ENCODE peak calls at places on chromosomes 13 and 19, in nine cellular contexts. W is breast epithelium, U is A549, B is K562, N is gastrocnemius medialis, T is esophagus squamous epithelium, O is NB4, X is Peyer's patch, S is IMR-90. D is an unnamed sample.

GRCh38 chr13:105630411-105630810 is 905.1 kb downstream of the EFNB2 start:
- DNase-seq in W (no peak), U (no peak), B (no peak), N (no peak), T (no peak), O (no peak), X (no peak), S (no peak), D (no peak)

GRCh38 chr19:30649934-30650614 is 277.9 kb downstream of the ZNF536 start:
- DNase-seq in W (no peak), U (peak), B (peak), N (no peak), T (no peak), O (peak), X (no peak), S (peak), D (no peak)

GRCh38 chr13:72126424-72126823 is 259.4 kb upstream of the DACH1 start:
- DNase-seq in W (no peak), U (no peak), B (no peak), N (no peak), T (no peak), O (no peak), X (no peak), S (no peak), D (no peak)

GRCh38 chr13:44294868-44295267 is 78.8 kb upstream of the SERP2 start:
- DNase-seq in W (no peak), U (no peak), B (no peak), N (no peak), T (no peak), O (peak), X (no peak), S (no peak), D (no peak)

GRCh38 chr19:6723108-6723618 is 2.7 kb upstream of the C3 start:
- DNase-seq in W (no peak), U (peak), B (no peak), N (no peak), T (no peak), O (peak), X (no peak), S (peak), D (no peak)

GRCh38 chr19:28836366-28836765 is 376.6 kb downstream of the UQCRFS1 start:
- DNase-seq in W (no peak), U (no peak), B (no peak), N (no peak), T (no peak), O (no peak), X (no peak), S (no peak), D (no peak)

GRCh38 chr19:57642396-57643046 is 9.6 kb downstream of the ZNF211 start:
- DNase-seq in W (no peak), U (no peak), B (no peak), N (no peak), T (no peak), O (no peak), X (no peak), S (no peak), D (no peak)

GRCh38 chr19:2288010-2288742 is 6.2 kb upstream of the PEAK3 start:
- DNase-seq in W (no peak), U (no peak), B (no peak), N (no peak), T (no peak), O (no peak), X (no peak), S (no peak), D (no peak)

GRCh38 chr13:49062297-49062896 is 86.7 kb downstream of the FNDC3A start:
- DNase-seq in W (no peak), U (no peak), B (peak), N (no peak), T (no peak), O (peak), X (no peak), S (peak), D (no peak)

GRCh38 chr19:35040826-35041547 is 534 bp upstream of the HPN start:
- DNase-seq in W (peak), U (no peak), B (peak), N (peak), T (peak), O (no peak), X (peak), S (no peak), D (peak)

GRCh38 chr19:32224371-32225244 is 120.8 kb upstream of the ZNF507 start:
- DNase-seq in W (no peak), U (peak), B (peak), N (peak), T (no peak), O (peak), X (peak), S (peak), D (peak)

GRCh38 chr19:33293255-33294057 is 8.9 kb downstream of the CEBPA start:
- DNase-seq in W (no peak), U (peak), B (peak), N (peak), T (no peak), O (peak), X (peak), S (peak), D (no peak)

GRCh38 chr13:97278395-97279078 is 56.4 kb downstream of the MBNL2 start:
- DNase-seq in W (no peak), U (no peak), B (no peak), N (no peak), T (no peak), O (no peak), X (no peak), S (no peak), D (no peak)

GRCh38 chr19:3969435-3970312 is 1.2 kb downstream of the DAPK3 start:
- DNase-seq in W (no peak), U (peak), B (peak), N (peak), T (no peak), O (no peak), X (no peak), S (peak), D (no peak)

GRCh38 chr19:13022111-13022858 is 27.0 kb downstream of the NFIX start:
- DNase-seq in W (no peak), U (no peak), B (no peak), N (peak), T (no peak), O (no peak), X (no peak), S (peak), D (no peak)

GRCh38 chr19:29588095-29588494 is 18.0 kb upstream of the POP4 start:
- DNase-seq in W (no peak), U (no peak), B (no peak), N (no peak), T (no peak), O (no peak), X (no peak), S (no peak), D (no peak)

GRCh38 chr13:71240906-71241305 is 626.1 kb downstream of the DACH1 start:
- DNase-seq in W (no peak), U (no peak), B (no peak), N (no peak), T (no peak), O (peak), X (no peak), S (no peak), D (no peak)

GRCh38 chr19:58407658-58408151 is 744 bp upstream of the ZNF584 start:
- DNase-seq in W (no peak), U (no peak), B (peak), N (no peak), T (no peak), O (no peak), X (no peak), S (peak), D (no peak)

GRCh38 chr13:76609643-76610042 is 276.6 kb downstream of the KCTD12 start:
- DNase-seq in W (no peak), U (no peak), B (no peak), N (no peak), T (no peak), O (no peak), X (no peak), S (no peak), D (no peak)

GRCh38 chr19:39277598-39277997 is 9.4 kb downstream of the IFNL2 start:
- DNase-seq in W (no peak), U (peak), B (no peak), N (no peak), T (no peak), O (no peak), X (peak), S (no peak), D (no peak)

GRCh38 chr13:39405107-39405506 is 197.9 kb downstream of the LHFPL6 start:
- DNase-seq in W (no peak), U (no peak), B (no peak), N (no peak), T (no peak), O (no peak), X (no peak), S (peak), D (no peak)

GRCh38 chr13:27619093-27619705 is 1.1 kb downstream of the LNX2 start:
- DNase-seq in W (no peak), U (no peak), B (no peak), N (no peak), T (no peak), O (peak), X (no peak), S (peak), D (no peak)

GRCh38 chr19:9187191-9187590 is 8.4 kb downstream of the OR7D2 start:
- DNase-seq in W (no peak), U (no peak), B (no peak), N (no peak), T (no peak), O (no peak), X (no peak), S (no peak), D (no peak)

GRCh38 chr19:9178901-9179300 is at the start of gene OR7D2:
- DNase-seq in W (no peak), U (no peak), B (no peak), N (no peak), T (no peak), O (no peak), X (no peak), S (peak), D (no peak)

GRCh38 chr19:9183000-9183399 is 4.2 kb downstream of the OR7D2 start:
- DNase-seq in W (no peak), U (no peak), B (no peak), N (no peak), T (no peak), O (no peak), X (no peak), S (no peak), D (no peak)
- TF ChIP-seq CTCF in W (no peak), U (no peak), B (no peak), N (no peak), T (no peak), O (no peak), X (no peak), S (no peak), D (no peak)

GRCh38 chr19:48966541-48967345 is 1.6 kb downstream of the FTL start:
- DNase-seq in W (no peak), U (no peak), B (peak), N (no peak), T (no peak), O (peak), X (no peak), S (no peak), D (no peak)

GRCh38 chr19:48968179-48968661 is 3.1 kb downstream of the FTL start:
- DNase-seq in W (no peak), U (no peak), B (no peak), N (no peak), T (no peak), O (no peak), X (no peak), S (peak), D (no peak)

GRCh38 chr19:48968813-48969218 is 3.7 kb downstream of the FTL start:
- DNase-seq in W (no peak), U (peak), B (peak), N (no peak), T (no peak), O (no peak), X (no peak), S (no peak), D (no peak)

GRCh38 chr19:48965806-48966540 is 864 bp downstream of the FTL start:
- DNase-seq in W (peak), U (peak), B (peak), N (peak), T (peak), O (peak), X (peak), S (peak), D (peak)

GRCh38 chr19:48967346-48968178 is 2.5 kb downstream of the FTL start:
- DNase-seq in W (no peak), U (peak), B (peak), N (peak), T (no peak), O (peak), X (peak), S (peak), D (no peak)
- TF ChIP-seq POLR2A in W (peak), U (peak), B (peak), N (peak), T (peak), O (peak), X (no peak), S (no peak), D (peak)

GRCh38 chr19:45929247-45929646 is 14.7 kb upstream of the NANOS2 start:
- DNase-seq in W (no peak), U (no peak), B (no peak), N (no peak), T (no peak), O (no peak), X (no peak), S (no peak), D (no peak)

GRCh38 chr19:45933759-45934158 is 19.2 kb upstream of the NANOS2 start:
- DNase-seq in W (no peak), U (no peak), B (no peak), N (no peak), T (no peak), O (no peak), X (no peak), S (no peak), D (no peak)

GRCh38 chr19:45927565-45928261 is 13.1 kb upstream of the NANOS2 start:
- DNase-seq in W (peak), U (peak), B (peak), N (peak), T (peak), O (peak), X (peak), S (peak), D (peak)

GRCh38 chr19:45934551-45935230 is 20.1 kb upstream of the NANOS2 start:
- DNase-seq in W (no peak), U (no peak), B (peak), N (no peak), T (no peak), O (no peak), X (no peak), S (no peak), D (no peak)

GRCh38 chr19:45931055-45931454 is 16.5 kb upstream of the NANOS2 start:
- DNase-seq in W (no peak), U (no peak), B (no peak), N (no peak), T (no peak), O (no peak), X (no peak), S (no peak), D (no peak)
- TF ChIP-seq CTCF in W (no peak), U (no peak), B (peak), N (peak), T (no peak), O (no peak), X (no peak), S (no peak), D (no peak)

DNA sequence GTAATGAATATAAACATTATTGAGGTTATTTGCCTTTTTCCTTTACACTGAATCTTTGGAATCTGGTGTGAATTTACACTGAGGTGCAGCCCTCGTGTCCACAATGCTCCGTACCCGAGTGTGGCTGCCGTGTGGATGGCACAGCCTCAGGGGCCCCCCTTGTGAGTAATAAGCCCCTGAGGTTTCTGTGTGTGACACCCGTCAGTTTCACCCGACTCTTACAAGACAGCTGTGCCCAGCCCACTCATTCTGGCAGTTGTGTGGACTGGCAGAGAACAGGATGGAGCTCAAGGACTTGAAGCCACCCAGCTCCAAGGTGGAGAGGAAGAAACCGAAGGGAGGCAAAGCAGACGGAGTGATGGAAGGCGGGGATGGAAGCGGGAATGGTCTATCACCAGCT is 7.8 kb downstream of the PROZ start:
- DNase-seq in W (no peak), U (no peak), B (no peak), N (no peak), T (no peak), O (no peak), X (no peak), S (no peak), D (no peak)
- TF ChIP-seq POLR2A in W (no peak), U (no peak), B (no peak), N (no peak), T (no peak), O (no peak), X (no peak), S (no peak), D (no peak)

DNA sequence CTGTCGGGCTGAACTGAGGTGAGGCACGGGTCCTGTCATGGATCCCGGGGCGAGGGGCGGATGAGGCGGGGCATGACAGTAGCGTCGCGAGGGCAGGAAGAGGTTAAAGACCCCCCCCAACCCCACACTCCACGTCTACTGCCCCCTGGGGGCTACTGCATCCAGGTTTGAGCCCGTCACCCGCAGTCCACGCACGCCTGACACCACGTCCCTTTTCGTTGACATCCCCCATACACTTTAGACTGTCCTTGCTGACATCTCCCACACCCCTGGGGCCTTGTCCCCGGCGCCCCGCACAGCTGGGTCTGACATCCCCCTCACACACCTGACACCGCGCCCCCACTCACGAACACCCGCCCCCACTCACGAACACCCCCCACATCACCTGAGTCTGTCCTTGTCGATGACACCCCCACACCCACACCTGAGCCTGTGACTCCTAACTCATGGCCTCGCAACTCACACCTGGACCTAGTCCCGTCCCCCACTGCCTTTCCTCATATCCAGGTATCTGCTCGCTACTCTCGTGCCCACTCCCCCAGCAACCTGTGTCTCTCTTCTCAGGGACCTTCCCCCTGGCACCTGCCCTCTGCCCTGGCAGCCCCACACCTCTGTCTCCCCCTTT is 416 bp downstream of the SLC25A42 start:
- DNase-seq in W (no peak), U (peak), B (no peak), N (no peak), T (peak), O (no peak), X (no peak), S (no peak), D (no peak)
- TF ChIP-seq CTCF in W (no peak), U (no peak), B (peak), N (peak), T (no peak), O (no peak), X (no peak), S (peak), D (no peak)

GRCh38 chr19:43754312-43754561 is 525 bp downstream of the SMG9 start:
- DNase-seq in W (no peak), U (no peak), B (no peak), N (no peak), T (peak), O (no peak), X (no peak), S (no peak), D (no peak)
- TF ChIP-seq POLR2A in W (no peak), U (no peak), B (no peak), N (no peak), T (no peak), O (no peak), X (no peak), S (no peak), D (no peak)

DNA sequence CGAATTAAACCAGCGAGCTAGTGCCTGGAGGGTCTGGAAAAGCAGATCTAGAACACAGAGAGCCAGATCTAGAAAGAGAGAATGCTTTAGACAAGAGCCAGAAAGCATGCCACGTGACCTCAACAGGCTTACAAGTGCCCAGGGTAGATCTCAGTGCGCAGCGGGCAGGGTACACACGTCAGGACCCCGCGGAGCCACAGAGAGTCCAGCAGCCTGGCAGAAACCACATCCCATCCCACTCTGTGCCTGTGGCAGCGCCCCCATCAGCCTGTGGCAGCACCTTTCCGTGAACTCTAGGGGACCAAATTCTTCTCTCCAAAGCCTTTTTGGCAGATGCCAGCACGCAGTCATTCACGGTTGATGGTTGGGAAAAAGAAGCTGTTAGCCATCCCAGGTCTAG is 5.9 kb downstream of the ARHGEF1 start:
- DNase-seq in W (no peak), U (no peak), B (no peak), N (no peak), T (no peak), O (no peak), X (no peak), S (no peak), D (no peak)
- TF ChIP-seq CTCF in W (no peak), U (no peak), B (no peak), N (no peak), T (no peak), O (no peak), X (no peak), S (no peak), D (no peak)

DNA sequence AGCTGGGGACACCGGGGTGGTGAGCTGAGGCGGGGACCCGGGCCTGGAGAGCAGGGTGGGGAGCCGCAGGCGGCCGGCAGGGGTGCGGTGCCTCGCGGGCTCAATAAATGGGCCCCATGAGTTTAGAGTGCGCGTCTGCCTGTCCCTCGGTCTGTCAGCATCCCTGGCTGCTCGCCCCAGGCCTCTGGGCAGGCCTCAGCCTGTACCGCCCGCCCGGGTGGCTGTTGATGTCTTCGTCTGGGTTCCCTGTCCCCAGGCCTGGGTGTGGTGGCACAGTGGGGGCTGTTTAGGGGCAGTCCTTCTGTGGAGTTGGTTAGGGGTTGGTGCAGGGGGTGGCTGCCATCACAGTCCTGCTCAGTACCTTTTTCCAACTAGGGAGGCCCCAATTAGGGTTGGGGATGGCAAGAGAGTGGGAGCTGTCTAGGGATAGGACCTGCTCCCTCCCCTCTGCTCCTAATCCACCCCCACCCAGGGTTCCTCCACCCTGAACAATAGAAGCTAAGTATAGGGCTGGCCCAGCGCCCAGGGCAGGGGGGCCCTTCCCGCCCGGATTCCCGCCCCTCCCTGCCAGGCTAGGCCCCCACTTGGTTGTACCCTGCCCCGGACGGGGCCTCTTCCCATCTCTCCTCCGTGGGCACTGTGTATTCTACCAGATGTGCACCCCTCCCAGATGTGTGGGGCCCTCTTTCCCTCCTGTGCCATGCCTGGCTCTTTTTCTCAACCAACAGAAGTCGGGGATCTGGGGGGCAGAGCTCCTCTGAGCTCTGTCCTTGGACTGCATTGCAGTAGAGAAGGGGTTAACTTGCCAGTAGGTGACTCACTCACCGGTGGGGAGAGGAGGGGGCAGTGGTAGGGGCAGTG is 12.4 kb downstream of the CIC start:
- DNase-seq in W (no peak), U (no peak), B (peak), N (no peak), T (no peak), O (peak), X (peak), S (peak), D (no peak)
- TF ChIP-seq POLR2A in W (no peak), U (no peak), B (no peak), N (peak), T (no peak), O (no peak), X (no peak), S (no peak), D (no peak)

D was measured in tibial nerve.